ENCODE peak calls at places on chromosomes 11 and 22, in eight cellular contexts. F, A, Q, H, O, T, I and D are unnamed samples.

GRCh38 chr22:43202326-43202725 is 15.4 kb upstream of the TTLL12 start:
- DNase-seq in O (no peak), F (no peak), I (no peak), A (no peak), Q (no peak), H (no peak), T (peak), D (no peak)

GRCh38 chr11:102760355-102761035 is 19.9 kb downstream of the MMP10 start:
- DNase-seq in O (peak), I (peak), H (peak), Q (no peak), A (no peak), F (no peak), T (no peak), D (peak)

GRCh38 chr22:39205344-39206021 is 39.3 kb downstream of the PDGFB start:
- DNase-seq in I (peak), H (peak), O (peak), F (peak), T (no peak), Q (peak), A (no peak), D (peak)

GRCh38 chr22:23315341-23315917 is 135.1 kb downstream of the BCR start:
- DNase-seq in I (peak), O (peak), H (peak), T (peak), F (peak), A (peak), Q (peak), D (peak)

GRCh38 chr11:128208329-128209220 is 378.8 kb downstream of the ETS1 start:
- DNase-seq in Q (no peak), I (peak), H (peak), T (peak), A (no peak), O (peak), F (peak), D (peak)

GRCh38 chr11:119316729-119317591 is at the start of gene MCAM:
- DNase-seq in A (no peak), I (peak), Q (no peak), F (peak), O (peak), H (peak), T (peak), D (peak)

GRCh38 chr11:16572946-16573345 is 165.5 kb upstream of the C11orf58 start:
- DNase-seq in F (no peak), Q (no peak), T (no peak), O (peak), I (no peak), A (no peak), H (no peak), D (no peak)

GRCh38 chr11:72930011-72930410 is 115.8 kb downstream of the ATG16L2 start:
- DNase-seq in H (no peak), Q (no peak), F (no peak), A (no peak), O (peak), I (peak), T (no peak), D (peak)

GRCh38 chr22:27952091-27952490 is 33.0 kb upstream of the PITPNB start:
- DNase-seq in F (no peak), A (no peak), O (peak), Q (no peak), H (no peak), T (no peak), I (peak), D (peak)

GRCh38 chr22:37326726-37327125 is 44.4 kb downstream of the CYTH4 start:
- DNase-seq in Q (peak), T (no peak), H (no peak), F (no peak), A (no peak), I (no peak), O (no peak), D (no peak)

GRCh38 chr22:41468381-41469217 is at the start of the genes ACO2 and PHF5A:
- DNase-seq in Q (peak), H (peak), A (peak), I (peak), O (peak), F (peak), T (peak), D (peak)

GRCh38 chr22:49328076-49328475 is 499.6 kb downstream of the BRD1 start:
- DNase-seq in F (no peak), A (peak), Q (peak), O (no peak), H (no peak), T (no peak), I (no peak), D (no peak)

GRCh38 chr11:73800407-73800806 is 12.7 kb downstream of the MRPL48 start:
- DNase-seq in Q (no peak), O (no peak), H (no peak), A (no peak), I (peak), T (no peak), F (no peak), D (no peak)

GRCh38 chr11:27698872-27699241 is 1.4 kb downstream of the BDNF start:
- DNase-seq in I (peak), O (peak), Q (peak), T (peak), F (peak), H (peak), A (peak), D (peak)

GRCh38 chr22:49052023-49052538 is 775.6 kb downstream of the BRD1 start:
- DNase-seq in H (no peak), I (no peak), F (peak), A (no peak), O (no peak), T (no peak), Q (no peak), D (no peak)

GRCh38 chr11:80417681-80418080 is 976.9 kb upstream of the TENM4 start:
- DNase-seq in H (peak), A (no peak), F (no peak), I (no peak), Q (no peak), O (no peak), T (no peak), D (peak)

GRCh38 chr11:29272019-29272654 is 744.7 kb downstream of the KCNA4 start:
- DNase-seq in Q (no peak), O (peak), H (peak), T (no peak), I (peak), A (peak), F (no peak), D (peak)

GRCh38 chr22:32574397-32574796 is 99.8 kb downstream of the FBXO7 start:
- DNase-seq in Q (no peak), H (peak), F (no peak), A (no peak), O (no peak), T (no peak), I (no peak), D (no peak)

GRCh38 chr11:5618807-5619206 is 6.0 kb upstream of the TRIM34 start:
- DNase-seq in Q (no peak), O (peak), F (no peak), A (no peak), H (peak), T (no peak), I (peak), D (peak)

GRCh38 chr11:8335186-8335585 is 71.5 kb upstream of the LMO1 start:
- DNase-seq in T (no peak), Q (no peak), A (no peak), H (no peak), F (no peak), O (no peak), I (no peak), D (no peak)

GRCh38 chr11:64848779-64849599 is 4.5 kb upstream of the CDC42BPG start:
- DNase-seq in T (no peak), I (no peak), A (no peak), O (no peak), H (no peak), F (no peak), Q (peak), D (no peak)

GRCh38 chr11:103515283-103515682 is 406.1 kb downstream of the DYNC2H1 start:
- DNase-seq in A (no peak), F (no peak), Q (no peak), T (no peak), O (no peak), I (no peak), H (no peak), D (no peak)

GRCh38 chr11:115141715-115142114 is 362.5 kb downstream of the CADM1 start:
- DNase-seq in H (no peak), A (no peak), T (no peak), O (no peak), Q (no peak), F (no peak), I (no peak), D (no peak)

GRCh38 chr11:124902616-124903015 is 5.0 kb upstream of the ROBO4 start:
- DNase-seq in Q (no peak), H (peak), T (no peak), A (no peak), O (peak), I (no peak), F (no peak), D (no peak)

GRCh38 chr11:76672431-76673163 is 2.0 kb upstream of the LRRC32 start:
- DNase-seq in F (no peak), H (no peak), A (peak), T (no peak), O (no peak), Q (no peak), I (peak), D (no peak)

DNA sequence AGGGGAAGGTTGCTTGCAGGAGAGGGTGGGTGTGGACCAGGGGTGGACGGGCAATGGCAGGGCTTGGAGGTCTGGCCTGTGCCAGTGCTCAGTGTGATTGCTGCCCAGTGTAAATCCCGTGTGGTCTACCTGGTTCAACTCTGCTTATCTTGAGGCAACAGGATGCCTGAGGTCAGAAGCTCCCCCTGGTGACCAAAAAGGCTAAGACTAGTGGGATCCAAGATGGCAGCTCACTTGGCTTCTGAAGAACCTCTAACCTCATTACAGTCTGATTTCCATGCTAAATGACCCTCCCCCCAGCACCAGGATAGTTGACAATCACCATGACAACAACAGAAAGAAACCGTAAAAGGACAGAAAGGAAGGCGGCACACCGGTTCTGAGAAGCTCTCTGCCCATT is 398.3 kb downstream of the CTTN start:
- DNase-seq in Q (peak), T (no peak), O (no peak), A (no peak), F (no peak), I (no peak), H (no peak), D (no peak)
- TF ChIP-seq CTCF in Q (no peak), T (no peak), O (no peak), A (no peak), F (no peak), I (no peak), H (no peak), D (peak)

GRCh38 chr11:12681462-12681861 is 7.2 kb downstream of the TEAD1 start:
- DNase-seq in F (no peak), Q (no peak), I (no peak), O (no peak), A (no peak), T (no peak), H (no peak), D (no peak)

GRCh38 chr11:12678991-12679390 is 4.8 kb downstream of the TEAD1 start:
- DNase-seq in H (no peak), T (no peak), F (no peak), A (no peak), O (no peak), Q (no peak), I (no peak), D (peak)

GRCh38 chr11:12679471-12679870 is 5.2 kb downstream of the TEAD1 start:
- DNase-seq in T (no peak), H (no peak), I (no peak), F (no peak), O (no peak), A (no peak), Q (no peak), D (peak)

GRCh38 chr11:12680940-12681258 is 6.7 kb downstream of the TEAD1 start:
- DNase-seq in I (no peak), O (no peak), F (no peak), T (no peak), Q (no peak), A (no peak), H (no peak), D (no peak)

DNA sequence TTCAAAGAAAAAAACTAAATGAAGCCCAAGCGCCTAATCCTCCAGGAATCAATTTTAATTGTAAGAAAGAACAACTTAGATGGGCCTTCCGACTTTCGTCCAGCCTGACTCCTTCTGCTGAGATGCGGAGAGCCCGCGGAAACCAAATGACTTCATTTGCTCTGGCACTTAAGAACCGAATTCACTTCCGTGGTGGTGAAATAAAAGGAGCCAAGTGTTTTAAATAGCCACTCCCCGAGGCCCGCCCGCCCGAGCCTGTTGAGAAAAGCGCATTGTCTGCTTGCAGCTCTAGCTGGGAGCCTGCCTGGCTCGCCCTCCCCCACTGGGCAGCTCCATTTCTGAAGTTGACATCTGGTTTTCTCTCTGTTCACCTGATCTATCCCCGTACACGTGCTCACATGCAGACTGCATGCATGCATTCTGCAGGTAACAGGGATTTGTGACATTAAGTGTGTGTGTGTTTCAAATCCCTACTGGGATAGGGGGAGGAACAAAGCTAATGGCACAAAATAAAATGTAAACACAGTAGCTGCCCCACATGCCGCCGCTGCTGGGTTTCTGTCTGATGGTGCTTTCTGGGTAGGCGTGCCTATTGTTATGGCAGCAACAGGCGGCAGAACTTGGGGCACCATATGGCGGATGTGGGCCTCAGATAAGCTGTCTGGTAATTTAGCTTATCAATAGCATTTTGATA is 6.2 kb downstream of the TEAD1 start:
- DNase-seq in I (peak), F (peak), T (peak), Q (peak), H (peak), O (peak), A (peak), D (peak)
- H3K4me3 ChIP-seq in I (no peak), F (peak), T (no peak), Q (no peak), H (no peak), O (no peak), A (peak), D (peak)

GRCh38 chr11:97610854-97611253 is 1221.0 kb downstream of the JRKL start:
- DNase-seq in T (no peak), H (no peak), F (no peak), I (no peak), Q (no peak), A (no peak), O (no peak), D (no peak)
- TF ChIP-seq CTCF in T (no peak), H (no peak), F (no peak), I (no peak), Q (no peak), A (no peak), O (no peak), D (no peak)

GRCh38 chr11:108751444-108751843 is 86.6 kb downstream of the DDX10 start:
- DNase-seq in T (no peak), F (no peak), Q (no peak), I (no peak), H (no peak), O (no peak), A (no peak), D (no peak)

GRCh38 chr11:108758458-108758857 is 93.6 kb downstream of the DDX10 start:
- DNase-seq in H (no peak), T (no peak), A (no peak), Q (no peak), F (no peak), I (peak), O (peak), D (no peak)

GRCh38 chr11:108752297-108752751 is 87.5 kb downstream of the DDX10 start:
- DNase-seq in T (no peak), F (no peak), A (no peak), I (no peak), O (no peak), Q (no peak), H (peak), D (no peak)

GRCh38 chr11:108757630-108758029 is 92.8 kb downstream of the DDX10 start:
- DNase-seq in Q (no peak), O (no peak), T (no peak), A (no peak), I (no peak), H (no peak), F (no peak), D (no peak)

GRCh38 chr11:108754901-108755625 is 90.2 kb downstream of the DDX10 start:
- DNase-seq in H (no peak), F (no peak), A (no peak), Q (no peak), I (peak), O (no peak), T (no peak), D (peak)
- H3K4me3 ChIP-seq in H (no peak), F (no peak), A (no peak), Q (no peak), I (no peak), O (no peak), T (no peak), D (no peak)